ENCODE peak calls at places on chromosomes 12 and 14, in five cellular contexts. V is T-cell, H is cardiac fibroblast, Y is foreskin fibroblast, T is caudate nucleus. M is an unnamed sample.

GRCh38 chr12:30887226-30887625 is 39.3 kb upstream of the TSPAN11 start:
- DNase-seq in V (no peak), T (no peak), H (no peak), Y (no peak), M (no peak)

GRCh38 chr12:47991592-47991991 is 12.7 kb downstream of the COL2A1 start:
- DNase-seq in T (no peak), V (no peak), Y (no peak), H (no peak), M (no peak)

GRCh38 chr12:12721251-12721689 is 4.1 kb downstream of the CDKN1B start:
- DNase-seq in H (no peak), V (no peak), T (no peak), Y (no peak), M (no peak)

GRCh38 chr14:105091335-105092123 is 26.3 kb upstream of the GPR132 start:
- DNase-seq in T (no peak), Y (peak), H (peak), V (no peak), M (no peak)

GRCh38 chr12:89856431-89856830 is 147.8 kb upstream of the ATP2B1 start:
- DNase-seq in Y (peak), T (no peak), H (peak), V (no peak), M (no peak)

GRCh38 chr12:1204581-1205121 is 213.6 kb downstream of the ERC1 start:
- DNase-seq in Y (no peak), T (no peak), H (peak), V (peak), M (no peak)

GRCh38 chr12:97602315-97602714 is 139.7 kb downstream of the RMST start:
- DNase-seq in Y (no peak), T (no peak), V (no peak), H (no peak), M (no peak)

GRCh38 chr12:105469182-105469581 is 138.7 kb downstream of the C12orf75 start:
- DNase-seq in V (no peak), Y (no peak), T (no peak), H (no peak), M (no peak)

GRCh38 chr12:68037616-68038255 is 48.5 kb downstream of the IFNG-AS1 start:
- DNase-seq in V (no peak), Y (peak), H (no peak), T (no peak), M (no peak)

M was measured in occipital lobe.